ENCODE peak calls at places on chromosomes 13 and 19, in eight cellular contexts. U is HepG2, T is IMR-90, B is GM12878, L is A549, E is K562, Y is SK-N-SH, N is HCT116. X is an unnamed sample.

GRCh38 chr13:24301434-24301833 is 7.9 kb upstream of the C1QTNF9 start:
- DNase-seq in Y (no peak), L (no peak), U (no peak), B (no peak), N (no peak), T (no peak), E (no peak), X (no peak)

GRCh38 chr19:31127132-31127967 is 221.9 kb downstream of the TSHZ3 start:
- DNase-seq in N (no peak), U (no peak), Y (no peak), L (peak), T (peak), E (no peak), B (no peak), X (no peak)

GRCh38 chr13:97344250-97345175 is 89.5 kb upstream of the RAP2A start:
- DNase-seq in B (no peak), U (peak), T (peak), N (peak), E (peak), Y (peak), L (peak), X (no peak)

GRCh38 chr19:41711376-41712261 is 3.2 kb downstream of the CEACAM5 start:
- DNase-seq in N (no peak), Y (no peak), E (no peak), U (no peak), L (no peak), B (no peak), T (no peak), X (no peak)

GRCh38 chr13:43905435-43906031 is 25.8 kb downstream of the LACC1 start:
- DNase-seq in N (peak), Y (peak), T (peak), E (peak), B (no peak), U (peak), L (peak), X (no peak)

GRCh38 chr19:15253513-15253912 is 21.3 kb upstream of the EPHX3 start:
- DNase-seq in T (no peak), B (no peak), L (no peak), Y (no peak), E (no peak), N (no peak), U (no peak), X (no peak)

GRCh38 chr19:17001603-17002183 is 24.9 kb downstream of the CPAMD8 start:
- DNase-seq in E (no peak), T (no peak), U (no peak), B (no peak), Y (no peak), L (no peak), N (no peak), X (no peak)

GRCh38 chr13:86464193-86464592 is 665.0 kb upstream of the SLITRK6 start:
- DNase-seq in T (no peak), Y (peak), E (no peak), N (no peak), B (no peak), L (peak), U (no peak), X (no peak)

GRCh38 chr19:51602189-51602854 is 27.9 kb downstream of the SIGLEC5 start:
- DNase-seq in L (no peak), B (no peak), N (no peak), Y (no peak), U (no peak), E (no peak), T (no peak), X (no peak)

GRCh38 chr19:18879579-18880373 is 16.2 kb downstream of the CERS1 start:
- DNase-seq in N (peak), T (no peak), E (peak), U (no peak), B (no peak), Y (peak), L (peak), X (no peak)

GRCh38 chr13:112622375-112622774 is 34.4 kb upstream of the TUBGCP3 start:
- DNase-seq in B (no peak), E (no peak), L (no peak), U (no peak), T (no peak), Y (no peak), N (no peak), X (no peak)

GRCh38 chr19:29372921-29373797 is 152.6 kb upstream of the VSTM2B start:
- DNase-seq in T (no peak), L (no peak), B (no peak), N (no peak), U (no peak), E (no peak), Y (no peak), X (peak)

GRCh38 chr19:16836906-16837362 is 7.7 kb downstream of the SIN3B start:
- DNase-seq in U (no peak), Y (no peak), B (no peak), N (no peak), L (no peak), E (no peak), T (no peak), X (no peak)

GRCh38 chr13:20301391-20302071 is 69.4 kb upstream of the GJB6 start:
- DNase-seq in U (no peak), E (no peak), T (no peak), N (no peak), L (no peak), B (no peak), Y (no peak), X (peak)

GRCh38 chr13:76600086-76600485 is 286.1 kb downstream of the KCTD12 start:
- DNase-seq in Y (no peak), L (no peak), N (no peak), U (no peak), E (no peak), B (no peak), T (no peak), X (no peak)

GRCh38 chr19:1280588-1281269 is 4.9 kb upstream of the EFNA2 start:
- DNase-seq in N (no peak), E (no peak), L (no peak), U (no peak), B (no peak), T (no peak), Y (no peak), X (no peak)

GRCh38 chr13:39417643-39418042 is 185.3 kb downstream of the LHFPL6 start:
- DNase-seq in L (no peak), Y (no peak), U (no peak), E (no peak), T (peak), B (no peak), N (no peak), X (peak)

GRCh38 chr19:8821748-8822241 is 10.3 kb downstream of the ZNF558 start:
- DNase-seq in Y (no peak), L (no peak), N (no peak), U (no peak), E (no peak), T (no peak), B (no peak), X (no peak)

DNA sequence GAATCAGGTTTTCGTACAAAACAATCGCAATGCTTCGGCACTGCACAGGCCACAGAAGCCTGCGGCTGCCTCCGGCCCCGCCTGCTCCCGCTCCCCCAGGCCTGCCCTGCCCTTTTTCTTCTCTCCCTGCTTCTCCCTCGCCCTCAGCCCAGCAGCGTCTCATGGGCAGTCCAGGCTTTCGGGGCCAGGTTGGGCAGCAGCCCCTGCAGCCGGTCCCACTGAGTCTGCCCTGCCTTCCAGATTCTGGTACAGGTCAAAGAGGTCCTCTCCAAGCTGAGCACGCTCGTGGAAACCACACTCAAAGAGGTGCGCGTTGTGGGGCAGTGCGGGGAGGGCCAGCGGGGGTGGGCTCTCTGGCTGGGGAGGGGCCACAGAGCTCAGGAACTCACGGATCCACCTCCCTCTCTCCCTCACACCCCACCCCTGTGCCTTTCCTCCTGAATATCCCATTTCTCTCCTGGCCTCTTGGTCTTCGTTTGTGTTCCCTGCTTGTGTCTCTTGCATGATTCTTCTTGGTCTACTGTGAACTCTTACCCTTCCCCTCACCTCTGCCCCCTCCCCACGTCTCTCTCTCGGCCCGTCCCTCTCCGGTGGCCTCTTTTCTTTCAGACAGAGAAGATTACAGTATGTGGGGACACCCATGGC is 30.1 kb downstream of the CCDC8 start:
- DNase-seq in E (no peak), N (no peak), B (no peak), U (no peak), L (no peak), T (no peak), Y (no peak), X (no peak)
- TF ChIP-seq RAD21 in E (no peak), N (no peak), B (no peak), U (no peak), L (no peak), T (no peak), Y (no peak), X (no peak)

GRCh38 chr13:80877209-80877943 is 536.5 kb upstream of the SPRY2 start:
- DNase-seq in B (no peak), U (no peak), N (no peak), Y (no peak), E (no peak), L (no peak), T (no peak), X (no peak)
- TF ChIP-seq RAD21 in B (no peak), U (no peak), N (no peak), Y (no peak), E (no peak), L (no peak), T (no peak), X (no peak)

GRCh38 chr19:4368128-4368820 is 24.9 kb downstream of the MPND start:
- DNase-seq in B (no peak), T (peak), Y (no peak), E (no peak), U (no peak), L (no peak), N (no peak), X (peak)
- TF ChIP-seq RAD21 in B (no peak), T (no peak), Y (no peak), E (no peak), U (no peak), L (no peak), N (no peak), X (no peak)

GRCh38 chr13:80584306-80584705 is 243.4 kb upstream of the SPRY2 start:
- DNase-seq in B (no peak), N (no peak), E (no peak), U (no peak), L (no peak), Y (no peak), T (no peak), X (no peak)

GRCh38 chr13:80590551-80590950 is 249.6 kb upstream of the SPRY2 start:
- DNase-seq in B (no peak), L (no peak), N (no peak), T (no peak), U (no peak), Y (no peak), E (no peak), X (no peak)

GRCh38 chr13:80584785-80585184 is 243.9 kb upstream of the SPRY2 start:
- DNase-seq in U (no peak), N (no peak), T (no peak), E (no peak), L (no peak), Y (no peak), B (no peak), X (peak)

GRCh38 chr13:80585531-80585930 is 244.6 kb upstream of the SPRY2 start:
- DNase-seq in T (no peak), B (no peak), L (no peak), Y (no peak), N (no peak), E (no peak), U (no peak), X (no peak)

GRCh38 chr13:80586356-80586755 is 245.4 kb upstream of the SPRY2 start:
- DNase-seq in E (no peak), T (no peak), U (no peak), N (no peak), L (no peak), B (no peak), Y (no peak), X (no peak)
- TF ChIP-seq RAD21 in E (no peak), T (no peak), U (no peak), N (no peak), L (no peak), B (no peak), Y (no peak), X (no peak)

GRCh38 chr13:92122454-92122853 is 724.0 kb downstream of the GPC5 start:
- DNase-seq in N (no peak), E (no peak), U (no peak), Y (no peak), B (no peak), L (no peak), T (no peak), X (no peak)
- TF ChIP-seq RAD21 in N (no peak), E (no peak), U (no peak), Y (no peak), B (no peak), L (no peak), T (no peak), X (no peak)

GRCh38 chr13:50873481-50873880 is 30.0 kb upstream of the DLEU7 start:
- DNase-seq in N (no peak), Y (no peak), B (no peak), T (peak), E (no peak), U (no peak), L (no peak), X (no peak)

GRCh38 chr13:50866817-50867640 is 23.5 kb upstream of the DLEU7 start:
- DNase-seq in T (no peak), E (no peak), U (no peak), L (no peak), Y (no peak), N (no peak), B (no peak), X (no peak)

GRCh38 chr13:50867641-50867952 is 24.1 kb upstream of the DLEU7 start:
- DNase-seq in E (no peak), Y (no peak), B (no peak), U (no peak), L (no peak), T (no peak), N (no peak), X (no peak)

GRCh38 chr13:50871405-50871804 is 27.9 kb upstream of the DLEU7 start:
- DNase-seq in Y (no peak), B (no peak), U (no peak), E (no peak), T (no peak), N (no peak), L (no peak), X (no peak)
- TF ChIP-seq RAD21 in Y (no peak), B (no peak), U (no peak), E (no peak), T (no peak), N (no peak), L (no peak), X (no peak)

GRCh38 chr19:38387550-38388309 is at the start of gene GGN:
- DNase-seq in U (peak), N (peak), L (peak), E (peak), T (peak), Y (peak), B (no peak), X (peak)

GRCh38 chr19:38386968-38387549 is 775 bp downstream of the GGN start:
- DNase-seq in T (no peak), E (no peak), U (no peak), B (no peak), Y (peak), N (no peak), L (no peak), X (no peak)

GRCh38 chr19:38385804-38386257 is 2.0 kb downstream of the GGN start:
- DNase-seq in U (no peak), T (no peak), E (no peak), L (no peak), Y (peak), N (no peak), B (no peak), X (no peak)

GRCh38 chr19:38385057-38385803 is 2.6 kb downstream of the GGN start:
- DNase-seq in L (no peak), E (no peak), Y (no peak), U (no peak), N (no peak), B (no peak), T (no peak), X (no peak)

DNA sequence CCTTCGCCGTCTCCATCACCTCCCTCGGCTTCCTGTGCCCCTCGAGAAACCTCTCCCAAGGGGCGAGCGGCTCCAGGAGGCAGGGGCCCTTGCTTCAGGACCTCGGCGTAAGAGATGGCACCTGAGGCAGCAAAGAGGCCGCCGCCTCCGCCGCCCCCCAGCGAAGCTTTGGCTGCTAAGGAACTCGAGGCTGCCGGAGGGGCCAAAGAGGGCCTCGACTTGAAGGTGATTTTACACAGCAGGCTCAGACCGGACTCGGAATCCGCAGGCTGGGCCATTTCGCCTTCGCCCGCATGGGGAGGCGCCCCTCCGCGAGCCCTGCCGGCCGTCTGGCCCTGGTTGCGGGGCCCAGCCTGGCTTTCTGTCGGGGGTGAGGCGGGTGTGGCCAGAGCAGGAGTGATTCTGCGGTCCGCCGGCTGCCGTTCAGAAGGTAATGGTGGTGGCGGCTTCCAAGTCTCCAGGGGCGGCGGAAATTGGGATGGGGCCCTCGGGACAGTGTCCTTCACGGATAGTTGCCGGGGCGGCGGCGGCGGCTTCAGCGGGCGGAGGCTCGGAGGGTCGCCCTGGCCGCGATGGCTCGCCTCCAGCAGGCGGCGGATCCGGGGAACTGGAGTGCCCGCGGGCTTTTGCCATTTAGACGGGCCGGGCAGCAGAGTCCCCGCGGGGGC is 1.4 kb downstream of the GGN start:
- DNase-seq in E (no peak), Y (no peak), N (no peak), T (no peak), U (no peak), B (no peak), L (no peak), X (no peak)
- TF ChIP-seq RAD21 in E (no peak), Y (no peak), N (no peak), T (no peak), U (no peak), B (no peak), L (no peak), X (no peak)

GRCh38 chr19:33606556-33606955 is 15.2 kb upstream of the CHST8 start:
- DNase-seq in T (no peak), L (no peak), N (no peak), B (no peak), E (no peak), U (no peak), Y (no peak), X (no peak)
- TF ChIP-seq RAD21 in T (no peak), L (no peak), N (no peak), B (no peak), E (no peak), U (no peak), Y (no peak), X (no peak)

DNA sequence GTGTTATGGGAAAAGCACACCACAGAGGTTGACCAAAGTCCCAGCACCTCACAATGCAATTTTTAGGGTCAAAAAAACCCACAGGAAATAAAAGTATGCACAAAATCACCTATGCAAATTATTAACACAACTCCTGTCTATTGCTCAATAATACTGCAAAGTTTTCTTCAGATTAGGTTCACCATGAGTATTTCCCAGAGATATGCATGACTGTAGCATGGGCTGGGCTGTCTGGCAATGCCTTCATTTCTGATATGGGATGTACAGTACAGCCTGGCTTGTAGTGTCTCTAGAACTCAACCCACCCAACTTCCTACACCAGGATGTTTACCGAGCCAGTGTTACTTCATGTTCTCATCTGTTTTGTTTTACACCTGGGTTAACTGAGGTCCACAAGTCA is 698.7 kb upstream of the ARGLU1 start:
- DNase-seq in T (no peak), L (no peak), N (no peak), E (no peak), U (no peak), B (no peak), Y (no peak), X (no peak)
- TF ChIP-seq RAD21 in T (no peak), L (no peak), N (no peak), E (no peak), U (no peak), B (no peak), Y (no peak), X (no peak)

GRCh38 chr13:27226991-27227390 is 24.4 kb upstream of the RPL21 start:
- DNase-seq in L (no peak), U (no peak), Y (no peak), E (no peak), B (no peak), T (no peak), N (no peak), X (no peak)

GRCh38 chr13:27229642-27230041 is 21.7 kb upstream of the RPL21 start:
- DNase-seq in U (no peak), T (no peak), L (no peak), B (no peak), E (no peak), Y (no peak), N (no peak), X (no peak)

GRCh38 chr13:27233964-27234363 is 17.4 kb upstream of the RPL21 start:
- DNase-seq in L (no peak), N (no peak), E (no peak), U (no peak), T (no peak), Y (no peak), B (no peak), X (no peak)

GRCh38 chr13:27228131-27228530 is 23.2 kb upstream of the RPL21 start:
- DNase-seq in T (no peak), Y (no peak), N (no peak), U (no peak), E (no peak), B (no peak), L (no peak), X (no peak)
- TF ChIP-seq RAD21 in T (no peak), Y (no peak), N (no peak), U (no peak), E (no peak), B (no peak), L (no peak), X (no peak)